ENCODE peak calls at places on chromosome 21, in ten cellular contexts. One of them, this sample, is unnamed.

GRCh38 chr21:45528028-45528705 is 14.1 kb downstream of the SLC19A1 start:
- DNase-seq in GOT3: no peak
- DNase-seq in left ventricle myocardium superior: peak
- DNase-seq in LHCN-M2: no peak
- DNase-seq in keratinocyte: no peak
- DNase-seq in AG09309: no peak
- DNase-seq in activated CD4-positive, alpha-beta T cell treated with anti-CD3 and anti-CD28 coated beads for 48 hours: no peak
- DNase-seq in NCI-H1092 treated with DMSO at 0.1 percent for 48 hours: no peak
- DNase-seq in non-pigmented ciliary epithelial cell: no peak
- DNase-seq in stimulated activated naive CD8-positive, alpha-beta T cell treated with anti-CD3 and anti-CD28 coated beads, Interleukin-15, amount 100 ng/mL, for 72 hours: no peak
- DNase-seq in this sample: no peak

GRCh38 chr21:31426235-31426797 is 82.3 kb upstream of the TIAM1 start:
- DNase-seq in activated CD4-positive, alpha-beta T cell treated with anti-CD3 and anti-CD28 coated beads for 48 hours: no peak
- DNase-seq in left ventricle myocardium superior: no peak
- DNase-seq in keratinocyte: no peak
- DNase-seq in NCI-H1092 treated with DMSO at 0.1 percent for 48 hours: no peak
- DNase-seq in stimulated activated naive CD8-positive, alpha-beta T cell treated with anti-CD3 and anti-CD28 coated beads, Interleukin-15, amount 100 ng/mL, for 72 hours: peak
- DNase-seq in AG09309: no peak
- DNase-seq in LHCN-M2: peak
- DNase-seq in GOT3: no peak
- DNase-seq in non-pigmented ciliary epithelial cell: peak
- DNase-seq in this sample: no peak

GRCh38 chr21:21907271-21907670 is 909.1 kb downstream of the NCAM2 start:
- DNase-seq in non-pigmented ciliary epithelial cell: no peak
- DNase-seq in activated CD4-positive, alpha-beta T cell treated with anti-CD3 and anti-CD28 coated beads for 48 hours: no peak
- DNase-seq in left ventricle myocardium superior: no peak
- DNase-seq in GOT3: no peak
- DNase-seq in keratinocyte: no peak
- DNase-seq in AG09309: no peak
- DNase-seq in LHCN-M2: no peak
- DNase-seq in NCI-H1092 treated with DMSO at 0.1 percent for 48 hours: no peak
- DNase-seq in stimulated activated naive CD8-positive, alpha-beta T cell treated with anti-CD3 and anti-CD28 coated beads, Interleukin-15, amount 100 ng/mL, for 72 hours: no peak
- DNase-seq in this sample: no peak

GRCh38 chr21:45302082-45303061 is 14.7 kb upstream of the POFUT2 start:
- DNase-seq in AG09309: no peak
- DNase-seq in LHCN-M2: no peak
- DNase-seq in NCI-H1092 treated with DMSO at 0.1 percent for 48 hours: no peak
- DNase-seq in activated CD4-positive, alpha-beta T cell treated with anti-CD3 and anti-CD28 coated beads for 48 hours: peak
- DNase-seq in non-pigmented ciliary epithelial cell: no peak
- DNase-seq in keratinocyte: no peak
- DNase-seq in stimulated activated naive CD8-positive, alpha-beta T cell treated with anti-CD3 and anti-CD28 coated beads, Interleukin-15, amount 100 ng/mL, for 72 hours: peak
- DNase-seq in left ventricle myocardium superior: peak
- DNase-seq in GOT3: no peak
- DNase-seq in this sample: no peak

GRCh38 chr21:42289926-42290325 is 25.3 kb downstream of the TFF3 start:
- DNase-seq in non-pigmented ciliary epithelial cell: no peak
- DNase-seq in keratinocyte: no peak
- DNase-seq in left ventricle myocardium superior: no peak
- DNase-seq in NCI-H1092 treated with DMSO at 0.1 percent for 48 hours: no peak
- DNase-seq in GOT3: no peak
- DNase-seq in stimulated activated naive CD8-positive, alpha-beta T cell treated with anti-CD3 and anti-CD28 coated beads, Interleukin-15, amount 100 ng/mL, for 72 hours: no peak
- DNase-seq in AG09309: no peak
- DNase-seq in LHCN-M2: no peak
- DNase-seq in activated CD4-positive, alpha-beta T cell treated with anti-CD3 and anti-CD28 coated beads for 48 hours: no peak
- DNase-seq in this sample: no peak

GRCh38 chr21:28639742-28640141 is 352.9 kb downstream of the LTN1 start:
- DNase-seq in keratinocyte: no peak
- DNase-seq in non-pigmented ciliary epithelial cell: no peak
- DNase-seq in stimulated activated naive CD8-positive, alpha-beta T cell treated with anti-CD3 and anti-CD28 coated beads, Interleukin-15, amount 100 ng/mL, for 72 hours: no peak
- DNase-seq in left ventricle myocardium superior: no peak
- DNase-seq in AG09309: no peak
- DNase-seq in NCI-H1092 treated with DMSO at 0.1 percent for 48 hours: no peak
- DNase-seq in activated CD4-positive, alpha-beta T cell treated with anti-CD3 and anti-CD28 coated beads for 48 hours: no peak
- DNase-seq in LHCN-M2: no peak
- DNase-seq in GOT3: no peak
- DNase-seq in this sample: peak

GRCh38 chr21:40680311-40680710 is 166.6 kb downstream of the DSCAM start:
- DNase-seq in LHCN-M2: no peak
- DNase-seq in activated CD4-positive, alpha-beta T cell treated with anti-CD3 and anti-CD28 coated beads for 48 hours: no peak
- DNase-seq in non-pigmented ciliary epithelial cell: no peak
- DNase-seq in left ventricle myocardium superior: no peak
- DNase-seq in GOT3: no peak
- DNase-seq in AG09309: no peak
- DNase-seq in keratinocyte: no peak
- DNase-seq in stimulated activated naive CD8-positive, alpha-beta T cell treated with anti-CD3 and anti-CD28 coated beads, Interleukin-15, amount 100 ng/mL, for 72 hours: no peak
- DNase-seq in NCI-H1092 treated with DMSO at 0.1 percent for 48 hours: peak
- DNase-seq in this sample: no peak

GRCh38 chr21:32516729-32517649 is 68.3 kb downstream of the TCP10L start:
- DNase-seq in GOT3: peak
- DNase-seq in non-pigmented ciliary epithelial cell: peak
- DNase-seq in NCI-H1092 treated with DMSO at 0.1 percent for 48 hours: no peak
- DNase-seq in activated CD4-positive, alpha-beta T cell treated with anti-CD3 and anti-CD28 coated beads for 48 hours: no peak
- DNase-seq in AG09309: peak
- DNase-seq in keratinocyte: no peak
- DNase-seq in LHCN-M2: peak
- DNase-seq in left ventricle myocardium superior: no peak
- DNase-seq in stimulated activated naive CD8-positive, alpha-beta T cell treated with anti-CD3 and anti-CD28 coated beads, Interleukin-15, amount 100 ng/mL, for 72 hours: no peak
- DNase-seq in this sample: peak

GRCh38 chr21:41683815-41684214 is 83.0 kb downstream of the RIPK4 start:
- DNase-seq in stimulated activated naive CD8-positive, alpha-beta T cell treated with anti-CD3 and anti-CD28 coated beads, Interleukin-15, amount 100 ng/mL, for 72 hours: no peak
- DNase-seq in LHCN-M2: no peak
- DNase-seq in NCI-H1092 treated with DMSO at 0.1 percent for 48 hours: no peak
- DNase-seq in keratinocyte: no peak
- DNase-seq in left ventricle myocardium superior: no peak
- DNase-seq in GOT3: no peak
- DNase-seq in activated CD4-positive, alpha-beta T cell treated with anti-CD3 and anti-CD28 coated beads for 48 hours: no peak
- DNase-seq in AG09309: no peak
- DNase-seq in non-pigmented ciliary epithelial cell: no peak
- DNase-seq in this sample: no peak

GRCh38 chr21:36517366-36518075 is 37.6 kb upstream of the CLDN14 start:
- DNase-seq in keratinocyte: no peak
- DNase-seq in GOT3: no peak
- DNase-seq in activated CD4-positive, alpha-beta T cell treated with anti-CD3 and anti-CD28 coated beads for 48 hours: no peak
- DNase-seq in NCI-H1092 treated with DMSO at 0.1 percent for 48 hours: no peak
- DNase-seq in non-pigmented ciliary epithelial cell: no peak
- DNase-seq in LHCN-M2: no peak
- DNase-seq in AG09309: no peak
- DNase-seq in left ventricle myocardium superior: no peak
- DNase-seq in stimulated activated naive CD8-positive, alpha-beta T cell treated with anti-CD3 and anti-CD28 coated beads, Interleukin-15, amount 100 ng/mL, for 72 hours: no peak
- DNase-seq in this sample: no peak

GRCh38 chr21:24023402-24023801 is 1583.9 kb downstream of the MRPL39 start:
- DNase-seq in keratinocyte: no peak
- DNase-seq in GOT3: no peak
- DNase-seq in activated CD4-positive, alpha-beta T cell treated with anti-CD3 and anti-CD28 coated beads for 48 hours: no peak
- DNase-seq in left ventricle myocardium superior: no peak
- DNase-seq in non-pigmented ciliary epithelial cell: no peak
- DNase-seq in AG09309: no peak
- DNase-seq in LHCN-M2: no peak
- DNase-seq in stimulated activated naive CD8-positive, alpha-beta T cell treated with anti-CD3 and anti-CD28 coated beads, Interleukin-15, amount 100 ng/mL, for 72 hours: no peak
- DNase-seq in NCI-H1092 treated with DMSO at 0.1 percent for 48 hours: peak
- DNase-seq in this sample: peak

GRCh38 chr21:19684328-19684727 is 1280.7 kb upstream of the TMPRSS15 start:
- DNase-seq in stimulated activated naive CD8-positive, alpha-beta T cell treated with anti-CD3 and anti-CD28 coated beads, Interleukin-15, amount 100 ng/mL, for 72 hours: no peak
- DNase-seq in non-pigmented ciliary epithelial cell: no peak
- DNase-seq in NCI-H1092 treated with DMSO at 0.1 percent for 48 hours: no peak
- DNase-seq in LHCN-M2: no peak
- DNase-seq in GOT3: no peak
- DNase-seq in activated CD4-positive, alpha-beta T cell treated with anti-CD3 and anti-CD28 coated beads for 48 hours: no peak
- DNase-seq in left ventricle myocardium superior: no peak
- DNase-seq in keratinocyte: no peak
- DNase-seq in AG09309: no peak
- DNase-seq in this sample: no peak

GRCh38 chr21:10273196-10273595 is 248.2 kb upstream of the TPTE start:
- DNase-seq in left ventricle myocardium superior: no peak
- DNase-seq in AG09309: no peak
- DNase-seq in GOT3: no peak
- DNase-seq in LHCN-M2: no peak
- DNase-seq in non-pigmented ciliary epithelial cell: no peak
- DNase-seq in NCI-H1092 treated with DMSO at 0.1 percent for 48 hours: no peak
- DNase-seq in stimulated activated naive CD8-positive, alpha-beta T cell treated with anti-CD3 and anti-CD28 coated beads, Interleukin-15, amount 100 ng/mL, for 72 hours: no peak
- DNase-seq in activated CD4-positive, alpha-beta T cell treated with anti-CD3 and anti-CD28 coated beads for 48 hours: no peak
- DNase-seq in keratinocyte: no peak
- DNase-seq in this sample: no peak

GRCh38 chr21:32240708-32241433 is 38.0 kb downstream of the MIS18A start:
- DNase-seq in stimulated activated naive CD8-positive, alpha-beta T cell treated with anti-CD3 and anti-CD28 coated beads, Interleukin-15, amount 100 ng/mL, for 72 hours: no peak
- DNase-seq in non-pigmented ciliary epithelial cell: no peak
- DNase-seq in AG09309: peak
- DNase-seq in keratinocyte: no peak
- DNase-seq in activated CD4-positive, alpha-beta T cell treated with anti-CD3 and anti-CD28 coated beads for 48 hours: no peak
- DNase-seq in NCI-H1092 treated with DMSO at 0.1 percent for 48 hours: no peak
- DNase-seq in LHCN-M2: no peak
- DNase-seq in left ventricle myocardium superior: no peak
- DNase-seq in GOT3: no peak
- DNase-seq in this sample: no peak

GRCh38 chr21:42609806-42610205 is 43.6 kb upstream of the PDE9A start:
- DNase-seq in GOT3: no peak
- DNase-seq in NCI-H1092 treated with DMSO at 0.1 percent for 48 hours: no peak
- DNase-seq in stimulated activated naive CD8-positive, alpha-beta T cell treated with anti-CD3 and anti-CD28 coated beads, Interleukin-15, amount 100 ng/mL, for 72 hours: peak
- DNase-seq in activated CD4-positive, alpha-beta T cell treated with anti-CD3 and anti-CD28 coated beads for 48 hours: peak
- DNase-seq in AG09309: no peak
- DNase-seq in left ventricle myocardium superior: no peak
- DNase-seq in LHCN-M2: no peak
- DNase-seq in non-pigmented ciliary epithelial cell: no peak
- DNase-seq in keratinocyte: no peak
- DNase-seq in this sample: no peak

GRCh38 chr21:17757671-17758070 is 61.5 kb downstream of the C21orf91 start:
- DNase-seq in GOT3: no peak
- DNase-seq in AG09309: no peak
- DNase-seq in non-pigmented ciliary epithelial cell: no peak
- DNase-seq in LHCN-M2: no peak
- DNase-seq in activated CD4-positive, alpha-beta T cell treated with anti-CD3 and anti-CD28 coated beads for 48 hours: no peak
- DNase-seq in stimulated activated naive CD8-positive, alpha-beta T cell treated with anti-CD3 and anti-CD28 coated beads, Interleukin-15, amount 100 ng/mL, for 72 hours: no peak
- DNase-seq in NCI-H1092 treated with DMSO at 0.1 percent for 48 hours: no peak
- DNase-seq in keratinocyte: no peak
- DNase-seq in left ventricle myocardium superior: no peak
- DNase-seq in this sample: no peak

GRCh38 chr21:42221581-42222345 is 2.8 kb downstream of the ABCG1 start:
- DNase-seq in NCI-H1092 treated with DMSO at 0.1 percent for 48 hours: no peak
- DNase-seq in GOT3: no peak
- DNase-seq in left ventricle myocardium superior: no peak
- DNase-seq in LHCN-M2: no peak
- DNase-seq in non-pigmented ciliary epithelial cell: no peak
- DNase-seq in activated CD4-positive, alpha-beta T cell treated with anti-CD3 and anti-CD28 coated beads for 48 hours: no peak
- DNase-seq in keratinocyte: no peak
- DNase-seq in AG09309: no peak
- DNase-seq in stimulated activated naive CD8-positive, alpha-beta T cell treated with anti-CD3 and anti-CD28 coated beads, Interleukin-15, amount 100 ng/mL, for 72 hours: no peak
- DNase-seq in this sample: peak

GRCh38 chr21:35792569-35792968 is 267.8 kb downstream of the SETD4 start:
- DNase-seq in LHCN-M2: no peak
- DNase-seq in NCI-H1092 treated with DMSO at 0.1 percent for 48 hours: no peak
- DNase-seq in activated CD4-positive, alpha-beta T cell treated with anti-CD3 and anti-CD28 coated beads for 48 hours: no peak
- DNase-seq in AG09309: no peak
- DNase-seq in non-pigmented ciliary epithelial cell: no peak
- DNase-seq in GOT3: no peak
- DNase-seq in stimulated activated naive CD8-positive, alpha-beta T cell treated with anti-CD3 and anti-CD28 coated beads, Interleukin-15, amount 100 ng/mL, for 72 hours: no peak
- DNase-seq in left ventricle myocardium superior: no peak
- DNase-seq in keratinocyte: no peak
- DNase-seq in this sample: no peak

GRCh38 chr21:38930838-38931237 is 125.1 kb downstream of the ETS2 start:
- DNase-seq in GOT3: no peak
- DNase-seq in NCI-H1092 treated with DMSO at 0.1 percent for 48 hours: no peak
- DNase-seq in activated CD4-positive, alpha-beta T cell treated with anti-CD3 and anti-CD28 coated beads for 48 hours: no peak
- DNase-seq in AG09309: peak
- DNase-seq in LHCN-M2: no peak
- DNase-seq in keratinocyte: no peak
- DNase-seq in left ventricle myocardium superior: no peak
- DNase-seq in non-pigmented ciliary epithelial cell: no peak
- DNase-seq in stimulated activated naive CD8-positive, alpha-beta T cell treated with anti-CD3 and anti-CD28 coated beads, Interleukin-15, amount 100 ng/mL, for 72 hours: no peak
- DNase-seq in this sample: no peak

GRCh38 chr21:32136546-32136945 is 142.3 kb downstream of the MIS18A start:
- DNase-seq in keratinocyte: no peak
- DNase-seq in LHCN-M2: no peak
- DNase-seq in stimulated activated naive CD8-positive, alpha-beta T cell treated with anti-CD3 and anti-CD28 coated beads, Interleukin-15, amount 100 ng/mL, for 72 hours: no peak
- DNase-seq in NCI-H1092 treated with DMSO at 0.1 percent for 48 hours: no peak
- DNase-seq in GOT3: no peak
- DNase-seq in AG09309: no peak
- DNase-seq in non-pigmented ciliary epithelial cell: no peak
- DNase-seq in activated CD4-positive, alpha-beta T cell treated with anti-CD3 and anti-CD28 coated beads for 48 hours: no peak
- DNase-seq in left ventricle myocardium superior: no peak
- DNase-seq in this sample: no peak

GRCh38 chr21:45309069-45309521 is 21.4 kb upstream of the POFUT2 start:
- DNase-seq in LHCN-M2: peak
- DNase-seq in keratinocyte: no peak
- DNase-seq in AG09309: no peak
- DNase-seq in left ventricle myocardium superior: peak
- DNase-seq in NCI-H1092 treated with DMSO at 0.1 percent for 48 hours: no peak
- DNase-seq in stimulated activated naive CD8-positive, alpha-beta T cell treated with anti-CD3 and anti-CD28 coated beads, Interleukin-15, amount 100 ng/mL, for 72 hours: peak
- DNase-seq in non-pigmented ciliary epithelial cell: no peak
- DNase-seq in GOT3: no peak
- DNase-seq in activated CD4-positive, alpha-beta T cell treated with anti-CD3 and anti-CD28 coated beads for 48 hours: peak
- DNase-seq in this sample: no peak

GRCh38 chr21:39004776-39005605 is 178.3 kb downstream of the PSMG1 start:
- DNase-seq in LHCN-M2: no peak
- DNase-seq in AG09309: no peak
- DNase-seq in activated CD4-positive, alpha-beta T cell treated with anti-CD3 and anti-CD28 coated beads for 48 hours: no peak
- DNase-seq in GOT3: no peak
- DNase-seq in stimulated activated naive CD8-positive, alpha-beta T cell treated with anti-CD3 and anti-CD28 coated beads, Interleukin-15, amount 100 ng/mL, for 72 hours: peak
- DNase-seq in non-pigmented ciliary epithelial cell: no peak
- DNase-seq in left ventricle myocardium superior: peak
- DNase-seq in keratinocyte: no peak
- DNase-seq in NCI-H1092 treated with DMSO at 0.1 percent for 48 hours: peak
- DNase-seq in this sample: no peak

GRCh38 chr21:38298833-38299232 is 42.0 kb downstream of the KCNJ15 start:
- DNase-seq in stimulated activated naive CD8-positive, alpha-beta T cell treated with anti-CD3 and anti-CD28 coated beads, Interleukin-15, amount 100 ng/mL, for 72 hours: no peak
- DNase-seq in LHCN-M2: no peak
- DNase-seq in left ventricle myocardium superior: no peak
- DNase-seq in AG09309: no peak
- DNase-seq in activated CD4-positive, alpha-beta T cell treated with anti-CD3 and anti-CD28 coated beads for 48 hours: no peak
- DNase-seq in NCI-H1092 treated with DMSO at 0.1 percent for 48 hours: no peak
- DNase-seq in non-pigmented ciliary epithelial cell: no peak
- DNase-seq in GOT3: no peak
- DNase-seq in keratinocyte: no peak
- DNase-seq in this sample: no peak

GRCh38 chr21:42525676-42526378 is 12.2 kb downstream of the SLC37A1 start:
- DNase-seq in stimulated activated naive CD8-positive, alpha-beta T cell treated with anti-CD3 and anti-CD28 coated beads, Interleukin-15, amount 100 ng/mL, for 72 hours: no peak
- DNase-seq in NCI-H1092 treated with DMSO at 0.1 percent for 48 hours: peak
- DNase-seq in left ventricle myocardium superior: no peak
- DNase-seq in activated CD4-positive, alpha-beta T cell treated with anti-CD3 and anti-CD28 coated beads for 48 hours: no peak
- DNase-seq in GOT3: no peak
- DNase-seq in keratinocyte: no peak
- DNase-seq in AG09309: no peak
- DNase-seq in non-pigmented ciliary epithelial cell: no peak
- DNase-seq in LHCN-M2: no peak
- DNase-seq in this sample: no peak

GRCh38 chr21:38533887-38534286 is 35.6 kb upstream of the ERG start:
- DNase-seq in non-pigmented ciliary epithelial cell: no peak
- DNase-seq in keratinocyte: no peak
- DNase-seq in AG09309: no peak
- DNase-seq in NCI-H1092 treated with DMSO at 0.1 percent for 48 hours: no peak
- DNase-seq in stimulated activated naive CD8-positive, alpha-beta T cell treated with anti-CD3 and anti-CD28 coated beads, Interleukin-15, amount 100 ng/mL, for 72 hours: no peak
- DNase-seq in LHCN-M2: no peak
- DNase-seq in GOT3: no peak
- DNase-seq in activated CD4-positive, alpha-beta T cell treated with anti-CD3 and anti-CD28 coated beads for 48 hours: no peak
- DNase-seq in left ventricle myocardium superior: no peak
- DNase-seq in this sample: no peak

GRCh38 chr21:33185852-33186251 is 43.9 kb upstream of the IFNAR2 start:
- DNase-seq in AG09309: no peak
- DNase-seq in LHCN-M2: no peak
- DNase-seq in non-pigmented ciliary epithelial cell: no peak
- DNase-seq in stimulated activated naive CD8-positive, alpha-beta T cell treated with anti-CD3 and anti-CD28 coated beads, Interleukin-15, amount 100 ng/mL, for 72 hours: no peak
- DNase-seq in keratinocyte: no peak
- DNase-seq in GOT3: no peak
- DNase-seq in activated CD4-positive, alpha-beta T cell treated with anti-CD3 and anti-CD28 coated beads for 48 hours: no peak
- DNase-seq in NCI-H1092 treated with DMSO at 0.1 percent for 48 hours: no peak
- DNase-seq in left ventricle myocardium superior: no peak
- DNase-seq in this sample: no peak

GRCh38 chr21:34792504-34793089 is 123.8 kb downstream of the CLIC6 start:
- DNase-seq in non-pigmented ciliary epithelial cell: no peak
- DNase-seq in stimulated activated naive CD8-positive, alpha-beta T cell treated with anti-CD3 and anti-CD28 coated beads, Interleukin-15, amount 100 ng/mL, for 72 hours: no peak
- DNase-seq in LHCN-M2: no peak
- DNase-seq in activated CD4-positive, alpha-beta T cell treated with anti-CD3 and anti-CD28 coated beads for 48 hours: no peak
- DNase-seq in NCI-H1092 treated with DMSO at 0.1 percent for 48 hours: no peak
- DNase-seq in left ventricle myocardium superior: no peak
- DNase-seq in GOT3: no peak
- DNase-seq in keratinocyte: no peak
- DNase-seq in AG09309: no peak
- DNase-seq in this sample: no peak

This sample was measured in retinal pigment epithelial cell.